ENCODE peak calls at places on chromosomes 4 and X, in five cellular contexts. U is LoVo, R is GM03348, T is GM23338, M is T-helper 1 cell. J is an unnamed sample.
A peak's percentile ranks its signal among the peaks of the same experiment; 100 is the strongest.

GRCh38 chr4:168309781-168310180 is 8.8 kb downstream of the DDX60 start:
- DNase-seq in M (no peak), T (peak; percentile 2), U (no peak), R (no peak), J (no peak)

GRCh38 chr4:57191523-57192034 is 81.4 kb upstream of the IGFBP7 start:
- DNase-seq in T (peak; percentile 75), R (no peak), U (no peak), M (no peak), J (no peak)

GRCh38 chr4:957581-958313 is 15.6 kb downstream of the DGKQ start:
- DNase-seq in M (no peak), R (no peak), U (no peak), T (no peak), J (no peak)

GRCh38 chr4:88725143-88725542 is 27.5 kb upstream of the NAP1L5 start:
- DNase-seq in R (no peak), M (no peak), U (no peak), T (peak; percentile 30), J (no peak)

GRCh38 chr4:92012899-92013867 is 290.6 kb upstream of the GRID2 start:
- DNase-seq in T (peak; percentile 76), R (no peak), M (no peak), U (no peak), J (no peak)

GRCh38 chrX:70480660-70481018 is 36.0 kb downstream of the DLG3 start:
- DNase-seq in M (no peak), U (no peak), R (no peak), T (no peak), J (no peak)

GRCh38 chr4:82005153-82005552 is 368.6 kb downstream of the HNRNPD start:
- DNase-seq in U (no peak), M (no peak), R (no peak), T (no peak), J (no peak)

GRCh38 chr4:74307163-74307562 is 1.1 kb upstream of the EPGN start:
- DNase-seq in U (no peak), T (no peak), R (no peak), M (no peak), J (no peak)

GRCh38 chrX:14697453-14697852 is 168.1 kb downstream of the GLRA2 start:
- DNase-seq in U (peak; percentile 43), R (peak; percentile 2), T (peak; percentile 64), M (no peak), J (peak; percentile 1)

GRCh38 chr4:55437356-55437796 is 41.6 kb downstream of the TMEM165 start:
- DNase-seq in T (no peak), U (peak; percentile 12), R (no peak), M (no peak), J (no peak)

GRCh38 chr4:7391637-7392437 is 42.9 kb downstream of the PSAPL1 start:
- DNase-seq in R (no peak), U (no peak), T (no peak), M (no peak), J (no peak)

GRCh38 chr4:28555851-28556250 is 1695.2 kb downstream of the STIM2 start:
- DNase-seq in U (no peak), T (no peak), R (peak; percentile 4), M (no peak), J (no peak)

GRCh38 chr4:40214661-40215418 is 18.0 kb downstream of the RHOH start:
- DNase-seq in M (no peak), R (no peak), T (no peak), U (peak; percentile 8), J (no peak)

GRCh38 chr4:89356086-89356485 is 48.5 kb upstream of the GPRIN3 start:
- DNase-seq in M (no peak), R (no peak), U (peak; percentile 12), T (no peak), J (no peak)

GRCh38 chr4:153113838-153114105 is 90.5 kb upstream of the TRIM2 start:
- DNase-seq in M (no peak), T (no peak), U (no peak), R (no peak), J (no peak)

GRCh38 chr4:2047781-2048581 is 11.1 kb upstream of the NAT8L start:
- DNase-seq in R (no peak), U (no peak), M (no peak), T (no peak), J (no peak)

GRCh38 chrX:100895365-100896075 is 21.4 kb upstream of the NOX1 start:
- DNase-seq in M (no peak), U (peak; percentile 4), R (peak; percentile 22), T (peak; percentile 70), J (peak; percentile 4)

GRCh38 chr4:154559141-154559841 is 3.5 kb upstream of the FGB start:
- DNase-seq in T (peak; percentile 80), M (no peak), U (peak; percentile 23), R (peak; percentile 47), J (peak; percentile 48)

GRCh38 chrX:12249997-12250396 is 111.7 kb downstream of the FRMPD4 start:
- DNase-seq in R (no peak), U (no peak), M (no peak), T (no peak), J (no peak)

GRCh38 chr4:48138936-48139335 is 4.9 kb upstream of the TXK start:
- DNase-seq in M (peak; percentile 19), T (no peak), U (no peak), R (no peak), J (no peak)

GRCh38 chrX:10821293-10821692 is 200.9 kb upstream of the MID1 start:
- DNase-seq in U (no peak), R (no peak), T (no peak), M (no peak), J (no peak)

GRCh38 chr4:3750334-3750733 is 15.9 kb upstream of the ADRA2C start:
- DNase-seq in M (no peak), R (no peak), T (no peak), U (no peak), J (no peak)

GRCh38 chr4:155011163-155011825 is 197.1 kb upstream of the NPY2R start:
- DNase-seq in U (no peak), R (no peak), T (no peak), M (no peak), J (no peak)

GRCh38 chrX:100615015-100615414 is 21.6 kb downstream of the TSPAN6 start:
- DNase-seq in T (peak; percentile 77), U (peak; percentile 44), R (peak; percentile 58), M (no peak), J (no peak)

GRCh38 chr4:2698951-2699505 is 57.1 kb downstream of the TNIP2 start:
- DNase-seq in R (no peak), M (no peak), U (no peak), T (no peak), J (no peak)

GRCh38 chrX:15744181-15744867 is 6.3 kb downstream of the CA5B start:
- DNase-seq in R (no peak), M (no peak), T (no peak), U (no peak), J (no peak)

GRCh38 chr4:158094413-158095110 is 78.3 kb downstream of the GASK1B start:
- DNase-seq in M (no peak), U (peak; percentile 76), R (no peak), T (peak; percentile 17), J (no peak)

GRCh38 chr4:150974251-150974640 is 40.8 kb downstream of the LRBA start:
- DNase-seq in U (no peak), R (no peak), T (no peak), M (no peak), J (no peak)

GRCh38 chr4:121594796-121595526 is 101.8 kb downstream of the ANXA5 start:
- DNase-seq in T (no peak), U (no peak), M (no peak), R (peak; percentile 29), J (no peak)

GRCh38 chr4:21387683-21388082 is 560.9 kb downstream of the KCNIP4 start:
- DNase-seq in R (no peak), U (no peak), M (no peak), T (no peak), J (no peak)

GRCh38 chr4:150232029-150232428 is 153.8 kb downstream of the DCLK2 start:
- DNase-seq in M (no peak), T (no peak), R (no peak), U (no peak), J (no peak)

GRCh38 chr4:164876680-164877324 is at the start of gene APELA:
- DNase-seq in T (peak; percentile 74), U (no peak), R (no peak), M (no peak), J (no peak)